ENCODE peak calls at places on chromosomes 3 and 15, in ten cellular contexts. N, T, C, H, E, P, Q, W, B and G are unnamed samples.
A peak's percentile ranks its signal among the peaks of the same experiment; 100 is the strongest.

GRCh38 chr3:115790759-115791158 is 167.4 kb downstream of the GAP43 start:
- DNase-seq in N (no peak), T (no peak), C (peak; percentile 90), H (no peak), E (no peak), P (peak; percentile 99), Q (no peak), W (peak; percentile 89), B (peak; percentile 52), G (peak; percentile 98)

GRCh38 chr15:69074011-69074842 is 59.7 kb downstream of the NOX5 start:
- DNase-seq in N (peak; percentile 69), T (peak; percentile 84), C (peak; percentile 24), H (peak; percentile 46), E (no peak), P (peak; percentile 50), Q (no peak), W (peak; percentile 64), B (no peak), G (peak; percentile 17)

GRCh38 chr3:131907809-131908208 is 127.0 kb downstream of the CPNE4 start:
- DNase-seq in N (no peak), T (no peak), C (no peak), H (no peak), E (no peak), P (no peak), Q (no peak), W (no peak), B (no peak), G (no peak)

GRCh38 chr3:81045976-81046375 is 715.5 kb downstream of the GBE1 start:
- DNase-seq in N (no peak), T (no peak), C (no peak), H (no peak), E (no peak), P (no peak), Q (no peak), W (no peak), B (no peak), G (no peak)

GRCh38 chr3:129063091-129063640 is 2.6 kb downstream of the GP9 start:
- DNase-seq in N (no peak), T (no peak), C (no peak), H (no peak), E (no peak), P (no peak), Q (no peak), W (no peak), B (no peak), G (no peak)

GRCh38 chr15:101723161-101723873 is 956 bp downstream of the TARS3 start:
- DNase-seq in N (no peak), T (no peak), C (no peak), H (no peak), E (no peak), P (peak; percentile 18), Q (peak; percentile 19), W (no peak), B (no peak), G (no peak)

GRCh38 chr3:48553886-48554845 is 2.4 kb downstream of the PFKFB4 start:
- DNase-seq in N (no peak), T (no peak), C (no peak), H (no peak), E (no peak), P (peak; percentile 76), Q (no peak), W (no peak), B (no peak), G (no peak)

GRCh38 chr3:16460886-16461285 is 52.6 kb downstream of the RFTN1 start:
- DNase-seq in N (no peak), T (no peak), C (no peak), H (no peak), E (no peak), P (no peak), Q (no peak), W (no peak), B (no peak), G (no peak)

GRCh38 chr3:27528798-27529197 is 44.6 kb upstream of the SLC4A7 start:
- DNase-seq in N (no peak), T (no peak), C (no peak), H (no peak), E (no peak), P (no peak), Q (no peak), W (no peak), B (no peak), G (no peak)

GRCh38 chr3:74651239-74651638 is 36.8 kb upstream of the CNTN3 start:
- DNase-seq in N (no peak), T (no peak), C (no peak), H (no peak), E (no peak), P (no peak), Q (no peak), W (no peak), B (no peak), G (no peak)